ENCODE peak calls at places on chromosomes 7 and 10, in eight cellular contexts. O is lower lobe of right lung; U is CD4-positive, alpha-beta memory T cell; B is RWPE2; R is CD8-positive, alpha-beta T cell; L is thyroid gland; D is Panc1; V is neuronal stem cell. T is an unnamed sample. For H3K4me1, the result is how much of the 10 kb centered on the place peaks cover.

GRCh38 chr10:70602665-70603438 is at the start of gene PRF1:
- DNase-seq in V (no peak), R (peak), U (peak), O (peak), L (no peak), D (no peak), B (no peak), T (peak)

GRCh38 chr10:27625452-27626345 is 119.9 kb downstream of the MKX start:
- DNase-seq in R (no peak), O (no peak), L (no peak), U (no peak), V (no peak), D (no peak), B (no peak), T (no peak)

GRCh38 chr10:58791137-58791536 is 278.5 kb downstream of the BICC1 start:
- DNase-seq in U (no peak), O (no peak), L (no peak), B (no peak), D (no peak), R (no peak), V (no peak), T (no peak)

GRCh38 chr7:55939514-55940123 is 12.1 kb upstream of the MRPS17 start:
- DNase-seq in L (no peak), B (no peak), R (no peak), U (no peak), D (no peak), O (no peak), V (no peak), T (no peak)

GRCh38 chr10:102117391-102118159 is 2.6 kb downstream of the LDB1 start:
- DNase-seq in O (peak), L (peak), V (peak), D (no peak), R (peak), U (peak), B (no peak), T (peak)

GRCh38 chr7:12458520-12459131 is 55.0 kb upstream of the VWDE start:
- DNase-seq in D (no peak), R (no peak), U (peak), O (no peak), V (peak), B (no peak), L (no peak), T (no peak)

GRCh38 chr7:46145412-46145811 is 224.3 kb upstream of the IGFBP3 start:
- DNase-seq in D (peak), R (no peak), L (peak), O (no peak), V (peak), B (peak), U (no peak), T (no peak)

GRCh38 chr10:23095966-23096813 is 811 bp downstream of the MSRB2 start:
- DNase-seq in U (peak), L (peak), O (peak), B (no peak), D (no peak), R (peak), V (peak), T (peak)

GRCh38 chr7:33933611-33934281 is 28.4 kb downstream of the BMPER start:
- DNase-seq in D (peak), R (no peak), B (no peak), V (no peak), L (no peak), U (no peak), O (no peak), T (no peak)

GRCh38 chr10:68981074-68981473 is 7.5 kb upstream of the KIFBP start:
- DNase-seq in O (no peak), U (no peak), D (no peak), B (no peak), L (no peak), V (no peak), R (no peak), T (no peak)

GRCh38 chr7:73363225-73364005 is 35.5 kb downstream of the FKBP6 start:
- DNase-seq in U (no peak), B (no peak), O (no peak), D (no peak), R (no peak), V (no peak), L (no peak), T (no peak)

GRCh38 chr7:152704796-152705384 is 28.9 kb upstream of the XRCC2 start:
- DNase-seq in R (no peak), V (no peak), B (no peak), D (no peak), U (no peak), O (no peak), L (no peak), T (no peak)

GRCh38 chr10:70052462-70053211 is at the start of gene MACROH2A2:
- DNase-seq in D (no peak), U (no peak), V (peak), L (peak), R (no peak), B (no peak), O (peak), T (peak)

GRCh38 chr7:151630349-151630748 is 110.7 kb upstream of the RHEB start:
- DNase-seq in D (no peak), U (no peak), L (no peak), B (no peak), V (no peak), R (no peak), O (no peak), T (no peak)

GRCh38 chr7:27346531-27347260 is 104.1 kb downstream of the EVX1 start:
- DNase-seq in V (no peak), R (no peak), U (no peak), L (peak), B (peak), O (no peak), D (peak), T (peak)

GRCh38 chr10:98608417-98608816 is 161.7 kb upstream of the HPS1 start:
- DNase-seq in D (no peak), O (no peak), V (no peak), L (no peak), U (no peak), B (no peak), R (no peak), T (no peak)

GRCh38 chr7:83362786-83363185 is 200.1 kb upstream of the PCLO start:
- DNase-seq in R (no peak), B (no peak), U (no peak), L (no peak), D (no peak), O (no peak), V (no peak), T (no peak)

GRCh38 chr7:134941185-134941900 is 45.0 kb upstream of the AGBL3 start:
- DNase-seq in V (peak), B (no peak), R (no peak), U (no peak), D (no peak), L (no peak), O (no peak), T (no peak)

GRCh38 chr10:85926136-85926535 is 440.5 kb downstream of the GRID1 start:
- DNase-seq in R (no peak), B (no peak), V (no peak), D (no peak), U (no peak), L (no peak), O (no peak), T (no peak)

GRCh38 chr10:47031953-47032465 is 120.8 kb downstream of the PTPN20 start:
- DNase-seq in B (no peak), L (no peak), O (no peak), D (no peak), U (no peak), V (no peak), R (no peak), T (no peak)

GRCh38 chr10:127715782-127716378 is 21.1 kb upstream of the FOXI2 start:
- DNase-seq in L (no peak), B (no peak), V (no peak), D (peak), O (no peak), U (peak), R (no peak), T (no peak)

GRCh38 chr10:15439381-15439837 is 68.3 kb upstream of the FAM171A1 start:
- DNase-seq in R (no peak), V (no peak), O (no peak), U (no peak), L (peak), D (no peak), B (no peak), T (peak)

GRCh38 chr7:97871659-97872024 is 566 bp downstream of the ASNS start:
- DNase-seq in V (no peak), U (no peak), D (no peak), B (no peak), L (peak), O (no peak), R (peak), T (no peak)

GRCh38 chr10:92757066-92757716 is 67.4 kb downstream of the HHEX start:
- DNase-seq in D (no peak), R (no peak), O (peak), B (no peak), U (no peak), V (no peak), L (peak), T (peak)

GRCh38 chr10:6492896-6493295 is 87.2 kb downstream of the PRKCQ start:
- DNase-seq in R (no peak), D (no peak), U (no peak), L (no peak), O (no peak), V (no peak), B (no peak), T (no peak)

GRCh38 chr7:30799206-30799975 is 28.2 kb downstream of the MINDY4 start:
- DNase-seq in R (no peak), O (no peak), V (no peak), U (no peak), B (peak), D (no peak), L (peak), T (no peak)

GRCh38 chr10:69629519-69629896 is 539 bp upstream of the FAM241B start:
- DNase-seq in L (no peak), O (no peak), V (no peak), B (no peak), D (no peak), U (no peak), R (no peak), T (no peak)

GRCh38 chr10:29725133-29725720 is 90.5 kb upstream of the SVIL start:
- DNase-seq in O (no peak), D (no peak), B (no peak), L (no peak), R (no peak), V (no peak), U (no peak), T (no peak)

GRCh38 chr10:74244807-74245206 is 93.8 kb downstream of the ADK start:
- DNase-seq in L (no peak), U (no peak), D (no peak), R (no peak), V (no peak), O (no peak), B (no peak), T (no peak)

GRCh38 chr7:108132551-108133265 is 2.5 kb upstream of the LAMB4 start:
- DNase-seq in D (no peak), L (no peak), O (no peak), B (no peak), U (no peak), V (peak), R (no peak), T (no peak)

GRCh38 chr10:124231188-124232135 is 138.1 kb upstream of the CHST15 start:
- DNase-seq in L (no peak), U (peak), D (no peak), R (peak), O (no peak), V (no peak), B (no peak), T (no peak)

GRCh38 chr7:1704326-1705241 is 34.5 kb downstream of the ELFN1 start:
- DNase-seq in B (peak), O (peak), U (no peak), R (no peak), D (no peak), V (no peak), L (no peak), T (no peak)

GRCh38 chr10:97278491-97278989 is 13.9 kb downstream of the ARHGAP19 start:
- DNase-seq in L (no peak), R (no peak), B (no peak), D (peak), U (peak), V (no peak), O (no peak), T (no peak)

GRCh38 chr7:105838273-105839141 is 37.9 kb downstream of the ATXN7L1 start:
- DNase-seq in D (no peak), U (no peak), O (peak), V (no peak), R (no peak), B (no peak), L (peak), T (no peak)

GRCh38 chr10:88080213-88080612 is 216.8 kb downstream of the PTEN start:
- DNase-seq in U (no peak), V (no peak), L (peak), R (no peak), O (no peak), D (no peak), B (no peak), T (no peak)
- H3K4me1 ChIP-seq in U (under half), V (under half), L (under half), R (under half), O (under half), D (under half), B (under half), T (under half)

DNA sequence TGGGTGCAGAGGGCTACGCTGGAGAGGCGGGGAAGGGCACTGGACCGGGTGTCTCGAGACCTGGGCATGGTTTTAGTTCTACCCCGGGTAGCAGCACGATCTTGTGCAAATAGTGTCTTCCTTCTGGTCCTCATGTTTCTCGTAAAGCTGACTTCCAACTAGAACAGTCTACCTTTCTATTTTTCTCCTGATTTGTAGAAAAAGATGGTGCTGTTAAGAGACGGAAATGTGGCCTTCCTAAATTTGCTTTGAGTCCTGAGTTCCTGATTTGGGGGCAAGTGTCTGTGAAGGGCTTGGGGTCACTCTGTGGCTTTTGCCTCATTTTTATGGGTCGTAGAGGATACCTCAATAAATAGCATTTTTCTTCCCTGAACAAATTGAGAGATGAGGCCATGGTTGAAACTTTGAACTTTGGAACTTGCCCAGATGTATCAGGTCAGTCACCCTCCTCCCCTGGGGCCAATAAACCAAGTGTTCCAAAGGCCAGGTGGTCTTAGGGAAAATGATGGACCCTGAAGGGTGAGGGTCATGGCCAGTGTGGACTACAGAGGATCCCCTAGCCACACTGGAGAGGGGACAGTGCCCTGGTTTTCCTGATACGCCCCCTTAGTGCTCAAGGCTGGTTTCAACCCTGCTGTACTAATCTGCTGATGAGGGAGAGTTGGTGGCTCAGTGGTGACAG is 45.2 kb downstream of the GRK5 start:
- DNase-seq in R (no peak), U (no peak), D (no peak), B (no peak), O (no peak), V (no peak), L (no peak), T (no peak)
- H3K4me1 ChIP-seq in R (under half), U (under half), D (half or more), B (under half), O (half or more), V (under half), L (under half), T (under half)

DNA sequence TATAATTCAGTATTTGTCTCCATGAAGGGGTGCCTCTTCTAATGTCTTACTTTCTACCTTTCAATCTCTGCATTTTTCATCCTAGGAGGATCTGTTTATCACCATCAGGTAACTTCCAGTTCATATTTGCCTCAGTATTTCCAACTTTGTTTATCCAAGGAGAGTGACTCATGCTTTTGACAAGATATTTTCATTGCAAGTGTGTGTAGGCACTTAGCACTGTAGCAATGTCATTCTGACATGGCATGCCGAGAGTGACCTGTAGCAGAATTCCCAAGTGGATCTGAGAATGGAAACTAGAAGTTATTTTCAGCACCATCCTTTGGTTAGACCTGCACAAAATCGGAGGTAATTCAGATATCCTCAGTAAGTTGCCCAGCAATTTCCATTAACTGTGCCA is 129.9 kb downstream of the INHBA start:
- DNase-seq in L (no peak), U (no peak), D (peak), V (no peak), R (no peak), B (no peak), O (no peak), T (no peak)
- H3K4me1 ChIP-seq in L (under half), U (under half), D (under half), V (under half), R (under half), B (under half), O (under half), T (under half)

GRCh38 chr10:129962558-129963075 is 1.5 kb downstream of the EBF3 start:
- DNase-seq in U (no peak), R (no peak), L (no peak), B (no peak), V (no peak), D (no peak), O (no peak), T (no peak)

GRCh38 chr10:129960493-129961273 is 3.4 kb downstream of the EBF3 start:
- DNase-seq in U (no peak), L (no peak), B (no peak), V (peak), O (no peak), R (no peak), D (no peak), T (no peak)

GRCh38 chr10:129961274-129961839 is 2.7 kb downstream of the EBF3 start:
- DNase-seq in O (no peak), V (peak), R (no peak), L (no peak), D (no peak), U (no peak), B (no peak), T (no peak)

GRCh38 chr10:129963076-129963830 is 821 bp downstream of the EBF3 start:
- DNase-seq in V (peak), O (no peak), R (no peak), D (no peak), L (peak), B (no peak), U (no peak), T (no peak)

GRCh38 chr10:129962092-129962494 is 2.0 kb downstream of the EBF3 start:
- DNase-seq in O (no peak), L (no peak), R (no peak), D (no peak), V (peak), B (no peak), U (no peak), T (no peak)
- H3K4me1 ChIP-seq in O (under half), L (under half), R (under half), D (under half), V (under half), B (under half), U (under half), T (under half)

GRCh38 chr10:131998050-131998844 is 16.5 kb upstream of the BNIP3 start:
- DNase-seq in U (no peak), D (no peak), O (no peak), R (no peak), V (no peak), L (peak), B (no peak), T (no peak)
- H3K4me1 ChIP-seq in U (under half), D (under half), O (under half), R (under half), V (under half), L (under half), B (under half), T (under half)

DNA sequence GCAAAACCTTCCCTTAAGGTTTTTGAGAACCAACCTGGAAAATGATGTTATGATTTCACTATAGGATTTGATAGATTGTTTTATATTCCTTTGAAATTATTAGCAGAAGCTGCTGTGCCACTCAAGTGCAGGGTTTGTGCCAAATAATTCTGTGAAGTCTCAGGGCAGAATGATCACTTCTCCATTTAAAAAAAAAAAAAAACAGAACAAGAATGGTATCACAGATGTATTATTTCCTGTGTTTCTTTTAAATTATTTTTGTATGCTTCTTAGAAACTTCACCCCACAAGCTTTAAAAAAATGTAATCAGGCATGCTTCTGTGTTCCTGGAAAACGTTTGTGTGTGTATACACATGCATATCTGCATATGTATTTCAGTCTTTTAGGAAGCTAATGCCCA is 6.4 kb upstream of the CD36 start:
- DNase-seq in B (no peak), L (no peak), U (no peak), D (no peak), O (no peak), V (no peak), R (no peak), T (no peak)
- H3K4me1 ChIP-seq in B (under half), L (under half), U (under half), D (under half), O (half or more), V (under half), R (under half), T (under half)

DNA sequence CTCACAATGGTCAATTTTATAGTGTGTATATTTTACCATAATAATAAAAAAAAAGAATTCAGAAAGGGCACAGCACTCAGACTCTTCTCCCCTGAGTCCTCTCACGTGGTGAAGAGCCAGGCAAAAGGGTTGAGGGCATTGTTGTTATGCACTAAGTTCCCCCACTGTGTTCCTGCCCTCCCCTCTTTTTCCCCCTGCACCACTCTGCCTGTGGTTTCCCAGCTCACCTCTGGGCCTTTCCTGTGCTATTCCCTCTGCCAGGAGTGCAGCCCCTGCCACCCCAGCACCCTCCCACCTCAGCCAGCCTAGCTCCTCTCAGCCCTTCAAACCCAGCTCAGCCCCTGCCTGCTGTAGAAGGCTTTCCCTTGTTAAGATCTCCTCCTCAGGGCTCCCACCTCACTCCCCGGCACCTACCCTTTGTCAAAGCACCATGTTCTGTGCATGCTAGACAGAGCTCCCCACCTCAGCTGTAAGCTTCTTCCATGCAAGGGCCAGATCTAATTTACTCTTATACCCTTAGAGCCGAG is 108.5 kb downstream of the KCNMA1 start:
- DNase-seq in U (no peak), L (no peak), D (no peak), R (no peak), B (no peak), V (no peak), O (no peak), T (no peak)
- H3K4me1 ChIP-seq in U (under half), L (under half), D (half or more), R (under half), B (under half), V (under half), O (under half), T (under half)

GRCh38 chr7:50415844-50416243 is 34.3 kb downstream of the FIGNL1 start:
- DNase-seq in U (no peak), R (no peak), L (no peak), D (no peak), B (no peak), O (no peak), V (no peak), T (no peak)
- H3K4me1 ChIP-seq in U (under half), R (under half), L (under half), D (under half), B (under half), O (under half), V (under half), T (under half)

T was measured in right lobe of liver.